ENCODE peak calls at places on chromosomes 7 and 10, in six cellular contexts. D is H54, L is heart left ventricle, X is sigmoid colon, G is A549, V is HCT116. C is an unnamed sample.

GRCh38 chr10:126243976-126244375 is 144.3 kb downstream of the ADAM12 start:
- DNase-seq in D (no peak), L (no peak), X (no peak), G (no peak), V (no peak), C (no peak)

GRCh38 chr10:7855205-7855604 is 36.9 kb downstream of the TAF3 start:
- DNase-seq in D (no peak), L (no peak), X (no peak), G (no peak), V (no peak), C (no peak)

GRCh38 chr7:94059747-94060146 is 55.6 kb upstream of the BET1 start:
- DNase-seq in D (no peak), L (no peak), X (no peak), G (no peak), V (no peak), C (no peak)

GRCh38 chr7:153529651-153530165 is 522.5 kb upstream of the DPP6 start:
- DNase-seq in D (no peak), L (no peak), X (no peak), G (no peak), V (no peak), C (no peak)

GRCh38 chr7:112370436-112370835 is 79.8 kb upstream of the IFRD1 start:
- DNase-seq in D (no peak), L (no peak), X (no peak), G (no peak), V (no peak), C (no peak)

GRCh38 chr10:44995581-44995913 is 5.2 kb upstream of the ZNF22 start:
- DNase-seq in D (no peak), L (no peak), X (no peak), G (no peak), V (no peak), C (no peak)

GRCh38 chr10:6086375-6087233 is 2.2 kb upstream of the RBM17 start:
- DNase-seq in D (peak; percentile 55), L (peak; percentile 89), X (peak; percentile 93), G (peak; percentile 74), V (peak; percentile 76), C (peak; percentile 91)

GRCh38 chr10:101961591-101962498 is 94.1 kb downstream of the ARMH3 start:
- DNase-seq in D (peak; percentile 23), L (peak; percentile 57), X (no peak), G (no peak), V (no peak), C (no peak)

GRCh38 chr7:127525866-127526456 is 59.4 kb downstream of the GCC1 start:
- DNase-seq in D (no peak), L (no peak), X (no peak), G (no peak), V (no peak), C (no peak)

GRCh38 chr10:13812804-13813203 is 226.0 kb downstream of the PRPF18 start:
- DNase-seq in D (no peak), L (no peak), X (no peak), G (no peak), V (no peak), C (no peak)

GRCh38 chr7:18762189-18762588 is 266.6 kb downstream of the HDAC9 start:
- DNase-seq in D (no peak), L (no peak), X (no peak), G (no peak), V (no peak), C (no peak)

GRCh38 chr7:107027208-107027607 is 17.3 kb upstream of the PRKAR2B start:
- DNase-seq in D (no peak), L (no peak), X (no peak), G (no peak), V (no peak), C (no peak)

GRCh38 chr7:87564290-87564963 is 36.3 kb downstream of the ABCB1 start:
- DNase-seq in D (no peak), L (no peak), X (no peak), G (peak; percentile 9), V (peak; percentile 38), C (no peak)

GRCh38 chr7:114889646-114890285 is 32.1 kb upstream of the MDFIC start:
- DNase-seq in D (peak; percentile 34), L (no peak), X (no peak), G (peak; percentile 72), V (peak; percentile 97), C (no peak)

GRCh38 chr7:4080954-4081353 is 601.1 kb upstream of the FOXK1 start:
- DNase-seq in D (no peak), L (no peak), X (no peak), G (no peak), V (no peak), C (no peak)

GRCh38 chr7:90593205-90593604 is 2.9 kb upstream of the CDK14 start:
- DNase-seq in D (no peak), L (no peak), X (no peak), G (no peak), V (no peak), C (no peak)

GRCh38 chr7:22202141-22202540 is 154.8 kb downstream of the RAPGEF5 start:
- DNase-seq in D (no peak), L (peak; percentile 20), X (no peak), G (no peak), V (no peak), C (no peak)

GRCh38 chr10:33100996-33101747 is 143.1 kb upstream of the ITGB1 start:
- DNase-seq in D (no peak), L (no peak), X (no peak), G (no peak), V (no peak), C (no peak)

GRCh38 chr7:45878457-45879144 is 5.7 kb upstream of the CCDC201 start:
- DNase-seq in D (no peak), L (no peak), X (no peak), G (no peak), V (no peak), C (no peak)

GRCh38 chr10:125048101-125048864 is 106.4 kb downstream of the ZRANB1 start:
- DNase-seq in D (peak; percentile 63), L (peak; percentile 86), X (peak; percentile 94), G (peak; percentile 92), V (peak; percentile 88), C (peak; percentile 94)

GRCh38 chr10:83432296-83433045 is 706.8 kb upstream of the GHITM start:
- DNase-seq in D (no peak), L (no peak), X (no peak), G (no peak), V (no peak), C (no peak)

GRCh38 chr10:127407551-127407950 is 141.6 kb upstream of the NPS start:
- DNase-seq in D (no peak), L (no peak), X (no peak), G (no peak), V (no peak), C (no peak)

GRCh38 chr7:32033006-32033405 is 37.2 kb downstream of the PDE1C start:
- DNase-seq in D (no peak), L (no peak), X (no peak), G (no peak), V (no peak), C (no peak)
- TF ChIP-seq POLR2A in D (no peak), L (no peak), X (no peak), G (no peak), V (no peak), C (no peak)

DNA sequence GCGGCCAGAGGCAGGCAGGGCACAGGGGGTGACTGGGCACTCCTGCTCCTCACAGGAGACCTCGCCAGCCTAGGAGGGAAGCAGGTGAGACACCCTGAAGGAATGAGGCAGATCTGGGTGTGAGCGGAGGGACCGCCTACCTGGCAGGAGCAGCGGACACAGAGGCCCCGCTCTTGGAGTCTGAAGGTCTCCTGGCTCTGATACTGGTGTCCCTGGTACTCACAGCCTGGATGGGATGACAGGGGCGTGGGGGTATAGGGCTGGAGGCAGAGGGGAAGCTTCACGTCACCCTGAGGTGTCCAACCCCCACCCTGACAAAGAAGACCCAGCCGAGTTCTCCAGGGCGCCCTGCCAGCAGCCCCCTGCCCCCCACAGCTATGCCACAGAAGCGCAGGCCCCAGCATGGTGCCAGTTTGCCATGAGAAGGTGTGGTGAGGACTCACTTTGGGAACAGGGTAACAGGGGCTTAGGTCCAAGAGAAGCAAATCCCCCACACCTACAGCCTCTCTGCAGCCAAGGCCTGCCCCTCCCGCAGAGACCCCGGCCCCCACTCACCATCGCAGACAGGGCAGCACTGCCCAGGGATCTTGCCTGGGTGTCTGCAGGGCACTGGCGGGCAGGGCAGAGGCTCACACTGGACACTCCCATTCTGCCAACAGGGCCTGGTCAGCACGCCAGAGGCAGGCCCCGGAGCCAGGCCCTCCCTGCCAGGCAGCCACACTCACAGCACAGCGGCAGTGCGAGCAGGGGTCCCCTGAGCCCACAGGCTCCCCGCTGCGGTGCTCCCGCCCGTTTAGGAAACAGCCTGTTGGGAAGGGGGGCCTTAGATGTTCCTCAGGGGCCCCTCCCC is 17.0 kb downstream of the KCP start:
- DNase-seq in D (no peak), L (no peak), X (peak; percentile 57), G (no peak), V (peak; percentile 48), C (no peak)
- TF ChIP-seq POLR2A in D (no peak), L (no peak), X (no peak), G (no peak), V (no peak), C (no peak)

GRCh38 chr7:72183835-72184234 is 228.3 kb downstream of the CALN1 start:
- DNase-seq in D (no peak), L (no peak), X (no peak), G (no peak), V (peak; percentile 1), C (no peak)

GRCh38 chr7:72190919-72191318 is 221.2 kb downstream of the CALN1 start:
- DNase-seq in D (no peak), L (no peak), X (no peak), G (no peak), V (no peak), C (peak; percentile 26)

GRCh38 chr7:72190166-72190565 is 222.0 kb downstream of the CALN1 start:
- DNase-seq in D (no peak), L (no peak), X (no peak), G (no peak), V (no peak), C (no peak)

GRCh38 chr7:72182036-72182435 is 230.1 kb downstream of the CALN1 start:
- DNase-seq in D (no peak), L (no peak), X (no peak), G (no peak), V (no peak), C (no peak)

DNA sequence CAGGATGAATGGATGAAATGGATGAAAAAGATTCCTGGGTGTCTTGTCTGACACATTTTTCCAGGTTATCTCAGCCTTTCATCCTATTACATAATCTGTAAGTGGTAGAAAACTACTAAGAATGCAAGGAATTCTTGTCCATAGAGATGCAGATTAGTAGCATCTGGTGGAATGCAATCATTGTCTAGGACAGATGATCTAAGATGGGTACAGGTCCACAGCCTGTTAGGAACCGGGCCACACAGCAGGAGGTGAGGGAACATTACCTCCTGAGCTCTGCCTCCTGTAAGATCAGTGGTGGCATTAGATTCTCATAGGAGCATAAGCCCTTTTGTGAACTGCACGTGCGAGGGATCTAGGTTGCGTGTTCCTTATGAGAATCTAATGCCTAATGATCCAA is 225.0 kb downstream of the CALN1 start:
- DNase-seq in D (no peak), L (no peak), X (no peak), G (no peak), V (no peak), C (no peak)
- TF ChIP-seq POLR2A in D (no peak), L (no peak), X (no peak), G (no peak), V (no peak), C (no peak)

DNA sequence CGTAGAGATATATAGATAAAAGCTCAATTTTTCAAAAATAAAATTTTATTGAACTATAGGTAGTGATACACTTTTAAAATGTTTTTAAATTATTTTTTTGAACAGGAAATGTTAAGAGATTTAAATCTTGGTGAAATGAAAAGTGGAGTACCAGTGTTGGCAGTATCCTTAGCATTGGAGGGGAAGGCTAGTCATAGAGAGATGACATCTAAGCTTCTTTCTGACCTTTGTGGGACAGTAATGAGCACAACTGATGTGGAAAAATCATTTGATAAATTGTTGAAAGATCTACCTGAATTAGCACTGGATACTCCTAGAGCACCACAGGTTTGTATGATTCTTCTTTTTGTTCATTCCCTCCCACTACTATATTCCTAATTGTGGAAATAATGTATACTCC is 15.8 kb downstream of the PDCD4 start:
- DNase-seq in D (no peak), L (no peak), X (no peak), G (no peak), V (no peak), C (no peak)
- TF ChIP-seq POLR2A in D (no peak), L (no peak), X (no peak), G (no peak), V (no peak), C (no peak)

C was measured in lower leg skin.